ENCODE peak calls at places on chromosomes 12 and 14, in five cellular contexts. S is EL; G is activated CD4-positive, alpha-beta T cell treated with anti-CD3 and anti-CD28 coated beads, Interleukin-2, amount 50 U/mL, for 1 hour; P is GM12891; I is HT1080. C is an unnamed sample.

GRCh38 chr12:131151558-131152345 is 198.0 kb downstream of the ADGRD1 start:
- DNase-seq in S (no peak), G (no peak), P (no peak), I (no peak), C (no peak)

GRCh38 chr12:69275471-69275891 is 36.1 kb downstream of the CPSF6 start:
- DNase-seq in S (no peak), G (no peak), P (no peak), I (no peak), C (no peak)

GRCh38 chr14:37792124-37792523 is 196.7 kb downstream of the TTC6 start:
- DNase-seq in S (no peak), G (no peak), P (no peak), I (no peak), C (no peak)

GRCh38 chr12:132236129-132236929 is 92.1 kb downstream of the NOC4L start:
- DNase-seq in S (no peak), G (no peak), P (no peak), I (no peak), C (no peak)

GRCh38 chr12:104680506-104680905 is 223.8 kb downstream of the CHST11 start:
- DNase-seq in S (no peak), G (no peak), P (no peak), I (no peak), C (no peak)

GRCh38 chr12:115710104-115710564 is 567.4 kb downstream of the MED13L start:
- DNase-seq in S (peak), G (no peak), P (no peak), I (peak), C (no peak)

GRCh38 chr12:118190266-118190665 is 54.3 kb downstream of the PEBP1 start:
- DNase-seq in S (peak), G (no peak), P (no peak), I (no peak), C (no peak)

GRCh38 chr12:102950107-102950949 is 7.1 kb upstream of the ASCL1 start:
- DNase-seq in S (no peak), G (no peak), P (no peak), I (no peak), C (no peak)

GRCh38 chr12:43964966-43965365 is 129.1 kb downstream of the TMEM117 start:
- DNase-seq in S (no peak), G (no peak), P (no peak), I (no peak), C (no peak)

GRCh38 chr14:21631084-21631483 is 3.7 kb downstream of the OR10G2 start:
- DNase-seq in S (no peak), G (no peak), P (no peak), I (no peak), C (no peak)

GRCh38 chr14:75303415-75303814 is 24.8 kb downstream of the FOS start:
- DNase-seq in S (peak), G (peak), P (peak), I (peak), C (peak)

GRCh38 chr14:30143617-30144016 is 216.0 kb upstream of the PRKD1 start:
- DNase-seq in S (peak), G (no peak), P (no peak), I (no peak), C (no peak)

GRCh38 chr12:28390716-28391452 is 200.6 kb downstream of the CCDC91 start:
- DNase-seq in S (no peak), G (no peak), P (no peak), I (no peak), C (no peak)

GRCh38 chr12:113016796-113017195 is 38.5 kb downstream of the OAS2 start:
- DNase-seq in S (no peak), G (no peak), P (no peak), I (no peak), C (no peak)

GRCh38 chr14:25050494-25051170 is 685 bp upstream of the STXBP6 start:
- DNase-seq in S (peak), G (no peak), P (no peak), I (peak), C (peak)

C was measured in HS-27A.